ENCODE peak calls at places on chromosomes 4 and X, in four cellular contexts. F is right atrium auricular region, A is heart left ventricle, G is cardiac fibroblast. K is an unnamed sample.

GRCh38 chrX:11970935-11971334 is 167.3 kb upstream of the FRMPD4 start:
- DNase-seq in F (no peak), G (peak; percentile 59), A (no peak), K (no peak)

GRCh38 chr4:153497091-153497531 is 31.0 kb downstream of the TMEM131L start:
- DNase-seq in G (peak; percentile 65), F (no peak), A (no peak), K (no peak)

GRCh38 chr4:1604181-1604705 is 79.9 kb downstream of the FAM53A start:
- DNase-seq in F (no peak), G (no peak), A (peak; percentile 13), K (no peak)

GRCh38 chr4:69748176-69748575 is 12.2 kb downstream of the SULT1B1 start:
- DNase-seq in A (no peak), G (peak; percentile 62), F (no peak), K (no peak)

GRCh38 chrX:107654778-107655761 is 26.8 kb downstream of the PRPS1 start:
- DNase-seq in F (peak; percentile 76), G (peak; percentile 96), A (peak; percentile 63), K (peak; percentile 49)

GRCh38 chr4:77921701-77922100 is 59.1 kb downstream of the MRPL1 start:
- DNase-seq in G (peak; percentile 96), A (no peak), F (no peak), K (no peak)

GRCh38 chr4:184503869-184504300 is 29.5 kb upstream of the IRF2 start:
- DNase-seq in A (no peak), G (peak; percentile 31), F (no peak), K (no peak)

GRCh38 chrX:24777660-24778059 is 83.9 kb downstream of the POLA1 start:
- DNase-seq in A (no peak), G (no peak), F (no peak), K (no peak)

GRCh38 chrX:42725196-42725595 is 52.8 kb downstream of the PPP1R2C start:
- DNase-seq in G (no peak), F (no peak), A (no peak), K (no peak)

GRCh38 chr4:150820409-150820808 is 194.7 kb downstream of the LRBA start:
- DNase-seq in A (no peak), G (no peak), F (no peak), K (no peak)

GRCh38 chr4:7941111-7942018 is 1.7 kb upstream of the AFAP1 start:
- DNase-seq in G (no peak), F (no peak), A (no peak), K (no peak)

GRCh38 chrX:56733459-56734046 is 4.5 kb downstream of the NBDY start:
- DNase-seq in A (peak; percentile 54), F (peak; percentile 71), G (peak; percentile 73), K (no peak)
- TF ChIP-seq CTCF in A (peak; percentile 62), F (peak; percentile 39), G (peak; percentile 33), K (peak; percentile 63)

GRCh38 chr4:113049421-113050355 is at the start of gene ANK2:
- DNase-seq in G (peak; percentile 5), F (no peak), A (no peak), K (no peak)
- H3K4me3 ChIP-seq in G (no peak within 1 kb of the TSS), F (peak within 1 kb of the TSS; percentile 31), A (no peak within 1 kb of the TSS), K (peak within 1 kb of the TSS; percentile 37)

GRCh38 chr4:165331316-165331715 is 3.8 kb downstream of the MSMO1 start:
- DNase-seq in F (no peak), A (no peak), G (no peak), K (no peak)
- TF ChIP-seq CTCF in F (no peak), A (no peak), G (no peak), K (no peak)

GRCh38 chr4:139535228-139535851 is 20.7 kb downstream of the SETD7 start:
- DNase-seq in F (no peak), A (no peak), G (no peak), K (no peak)

GRCh38 chr4:139537292-139537691 is 18.7 kb downstream of the SETD7 start:
- DNase-seq in A (no peak), F (no peak), G (no peak), K (no peak)

GRCh38 chr4:139534287-139534950 is 21.6 kb downstream of the SETD7 start:
- DNase-seq in F (no peak), G (no peak), A (no peak), K (no peak)

GRCh38 chr4:139532951-139533350 is 23.1 kb downstream of the SETD7 start:
- DNase-seq in F (no peak), G (no peak), A (no peak), K (no peak)

GRCh38 chr4:139535852-139536234 is 20.2 kb downstream of the SETD7 start:
- DNase-seq in G (no peak), F (no peak), A (no peak), K (no peak)
- H3K4me3 ChIP-seq in G (no peak overlapping the region), F (no peak overlapping the region), A (no peak overlapping the region), K (no peak overlapping the region)

GRCh38 chr4:176102414-176102813 is 36.8 kb downstream of the WDR17 start:
- DNase-seq in A (no peak), F (no peak), G (no peak), K (no peak)

DNA sequence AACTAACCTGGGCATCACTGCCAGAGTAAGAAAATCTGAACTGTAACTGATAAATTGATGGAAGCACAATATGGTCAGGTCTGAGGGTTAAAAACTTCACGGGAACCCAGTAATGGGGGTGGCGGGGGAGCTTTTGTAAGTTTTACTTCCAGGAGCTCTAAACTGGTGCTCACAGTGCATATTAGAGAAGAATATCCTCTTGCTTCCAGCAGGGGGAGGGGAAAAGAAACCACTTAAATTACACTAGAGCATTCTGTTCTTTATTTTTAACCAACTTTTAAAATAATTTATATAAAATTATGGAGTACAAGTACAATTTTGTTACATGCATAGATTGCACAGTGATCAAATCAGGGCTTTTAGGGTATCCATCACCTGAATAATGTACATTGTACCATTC is 33.7 kb downstream of the WDR17 start:
- DNase-seq in A (no peak), F (no peak), G (peak; percentile 3), K (no peak)
- TF ChIP-seq CTCF in A (no peak), F (no peak), G (peak; percentile 11), K (no peak)